ENCODE peak calls at places on chromosomes 11 and 22, in nine cellular contexts. One of them, this sample, is unnamed.

GRCh38 chr11:76512851-76513653 is 68.2 kb downstream of the EMSY start:
- DNase-seq in activated T-helper 1 cell treated with Interleukin-2 at 50 U/mL for 16 hours: no peak
- DNase-seq in OCI-M1: peak
- DNase-seq in left kidney: peak
- DNase-seq in AG04450: peak
- DNase-seq in fibroblast of mammary gland: peak
- DNase-seq in lung microvascular endothelial cell: peak
- DNase-seq in MCF 10A: peak
- DNase-seq in T-helper 2 cell: no peak
- DNase-seq in this sample: peak

GRCh38 chr11:2779981-2780849 is 80.4 kb upstream of the KCNQ1OT1 start:
- DNase-seq in activated T-helper 1 cell treated with Interleukin-2 at 50 U/mL for 16 hours: no peak
- DNase-seq in OCI-M1: no peak
- DNase-seq in left kidney: peak
- DNase-seq in AG04450: no peak
- DNase-seq in fibroblast of mammary gland: no peak
- DNase-seq in lung microvascular endothelial cell: no peak
- DNase-seq in MCF 10A: no peak
- DNase-seq in T-helper 2 cell: no peak
- DNase-seq in this sample: no peak

GRCh38 chr11:113087716-113088115 is 126.5 kb downstream of the NCAM1 start:
- DNase-seq in activated T-helper 1 cell treated with Interleukin-2 at 50 U/mL for 16 hours: no peak
- DNase-seq in OCI-M1: no peak
- DNase-seq in left kidney: no peak
- DNase-seq in AG04450: no peak
- DNase-seq in fibroblast of mammary gland: no peak
- DNase-seq in lung microvascular endothelial cell: no peak
- DNase-seq in MCF 10A: no peak
- DNase-seq in T-helper 2 cell: no peak
- DNase-seq in this sample: no peak

GRCh38 chr11:32792948-32793475 is 1.4 kb downstream of the CCDC73 start:
- DNase-seq in activated T-helper 1 cell treated with Interleukin-2 at 50 U/mL for 16 hours: peak
- DNase-seq in OCI-M1: peak
- DNase-seq in left kidney: peak
- DNase-seq in AG04450: no peak
- DNase-seq in fibroblast of mammary gland: peak
- DNase-seq in lung microvascular endothelial cell: peak
- DNase-seq in MCF 10A: peak
- DNase-seq in T-helper 2 cell: peak
- DNase-seq in this sample: peak

GRCh38 chr11:111736191-111736590 is 30.0 kb downstream of the PPP2R1B start:
- DNase-seq in activated T-helper 1 cell treated with Interleukin-2 at 50 U/mL for 16 hours: no peak
- DNase-seq in OCI-M1: no peak
- DNase-seq in left kidney: peak
- DNase-seq in AG04450: peak
- DNase-seq in fibroblast of mammary gland: peak
- DNase-seq in lung microvascular endothelial cell: no peak
- DNase-seq in MCF 10A: no peak
- DNase-seq in T-helper 2 cell: no peak
- DNase-seq in this sample: peak

GRCh38 chr11:46026616-46027293 is 94.5 kb downstream of the PHF21A start:
- DNase-seq in activated T-helper 1 cell treated with Interleukin-2 at 50 U/mL for 16 hours: no peak
- DNase-seq in OCI-M1: no peak
- DNase-seq in left kidney: no peak
- DNase-seq in AG04450: no peak
- DNase-seq in fibroblast of mammary gland: peak
- DNase-seq in lung microvascular endothelial cell: no peak
- DNase-seq in MCF 10A: no peak
- DNase-seq in T-helper 2 cell: no peak
- DNase-seq in this sample: peak

GRCh38 chr22:21642584-21643448 is 714 bp downstream of the SDF2L1 start:
- DNase-seq in activated T-helper 1 cell treated with Interleukin-2 at 50 U/mL for 16 hours: peak
- DNase-seq in OCI-M1: peak
- DNase-seq in left kidney: peak
- DNase-seq in AG04450: no peak
- DNase-seq in fibroblast of mammary gland: peak
- DNase-seq in lung microvascular endothelial cell: peak
- DNase-seq in MCF 10A: peak
- DNase-seq in T-helper 2 cell: no peak
- DNase-seq in this sample: peak

GRCh38 chr11:116955949-116956348 is 118.5 kb upstream of the APOA1 start:
- DNase-seq in activated T-helper 1 cell treated with Interleukin-2 at 50 U/mL for 16 hours: no peak
- DNase-seq in OCI-M1: no peak
- DNase-seq in left kidney: no peak
- DNase-seq in AG04450: no peak
- DNase-seq in fibroblast of mammary gland: no peak
- DNase-seq in lung microvascular endothelial cell: no peak
- DNase-seq in MCF 10A: no peak
- DNase-seq in T-helper 2 cell: no peak
- DNase-seq in this sample: no peak

GRCh38 chr22:22934543-22935055 is 47.0 kb downstream of the IGLL5 start:
- DNase-seq in activated T-helper 1 cell treated with Interleukin-2 at 50 U/mL for 16 hours: no peak
- DNase-seq in OCI-M1: no peak
- DNase-seq in left kidney: no peak
- DNase-seq in AG04450: no peak
- DNase-seq in fibroblast of mammary gland: no peak
- DNase-seq in lung microvascular endothelial cell: no peak
- DNase-seq in MCF 10A: no peak
- DNase-seq in T-helper 2 cell: no peak
- DNase-seq in this sample: no peak

GRCh38 chr22:44094751-44095302 is 70.7 kb downstream of the PARVB start:
- DNase-seq in activated T-helper 1 cell treated with Interleukin-2 at 50 U/mL for 16 hours: no peak
- DNase-seq in OCI-M1: no peak
- DNase-seq in left kidney: no peak
- DNase-seq in AG04450: no peak
- DNase-seq in fibroblast of mammary gland: no peak
- DNase-seq in lung microvascular endothelial cell: no peak
- DNase-seq in MCF 10A: no peak
- DNase-seq in T-helper 2 cell: no peak
- DNase-seq in this sample: no peak

GRCh38 chr11:7019500-7020182 is 505 bp downstream of the ZNF214 start:
- DNase-seq in activated T-helper 1 cell treated with Interleukin-2 at 50 U/mL for 16 hours: no peak
- DNase-seq in OCI-M1: no peak
- DNase-seq in left kidney: peak
- DNase-seq in AG04450: no peak
- DNase-seq in fibroblast of mammary gland: peak
- DNase-seq in lung microvascular endothelial cell: no peak
- DNase-seq in MCF 10A: no peak
- DNase-seq in T-helper 2 cell: no peak
- DNase-seq in this sample: peak

GRCh38 chr11:69912911-69913451 is 93.8 kb upstream of the FGF3 start:
- DNase-seq in activated T-helper 1 cell treated with Interleukin-2 at 50 U/mL for 16 hours: no peak
- DNase-seq in OCI-M1: peak
- DNase-seq in left kidney: no peak
- DNase-seq in AG04450: no peak
- DNase-seq in fibroblast of mammary gland: peak
- DNase-seq in lung microvascular endothelial cell: no peak
- DNase-seq in MCF 10A: peak
- DNase-seq in T-helper 2 cell: no peak
- DNase-seq in this sample: peak

GRCh38 chr11:58301576-58301975 is 33.5 kb upstream of the OR10W1 start:
- DNase-seq in activated T-helper 1 cell treated with Interleukin-2 at 50 U/mL for 16 hours: no peak
- DNase-seq in OCI-M1: no peak
- DNase-seq in left kidney: no peak
- DNase-seq in AG04450: peak
- DNase-seq in fibroblast of mammary gland: peak
- DNase-seq in lung microvascular endothelial cell: peak
- DNase-seq in MCF 10A: no peak
- DNase-seq in T-helper 2 cell: no peak
- DNase-seq in this sample: peak

GRCh38 chr11:29260939-29261705 is 755.7 kb downstream of the KCNA4 start:
- DNase-seq in activated T-helper 1 cell treated with Interleukin-2 at 50 U/mL for 16 hours: no peak
- DNase-seq in OCI-M1: no peak
- DNase-seq in left kidney: no peak
- DNase-seq in AG04450: peak
- DNase-seq in fibroblast of mammary gland: peak
- DNase-seq in lung microvascular endothelial cell: peak
- DNase-seq in MCF 10A: peak
- DNase-seq in T-helper 2 cell: no peak
- DNase-seq in this sample: peak

GRCh38 chr11:65918211-65919150 is at the start of gene C11orf68:
- DNase-seq in activated T-helper 1 cell treated with Interleukin-2 at 50 U/mL for 16 hours: no peak
- DNase-seq in OCI-M1: peak
- DNase-seq in left kidney: peak
- DNase-seq in AG04450: no peak
- DNase-seq in fibroblast of mammary gland: no peak
- DNase-seq in lung microvascular endothelial cell: peak
- DNase-seq in MCF 10A: peak
- DNase-seq in T-helper 2 cell: no peak
- DNase-seq in this sample: peak

GRCh38 chr11:15059132-15059531 is 14.3 kb upstream of the CALCB start:
- DNase-seq in activated T-helper 1 cell treated with Interleukin-2 at 50 U/mL for 16 hours: no peak
- DNase-seq in OCI-M1: no peak
- DNase-seq in left kidney: no peak
- DNase-seq in AG04450: no peak
- DNase-seq in fibroblast of mammary gland: peak
- DNase-seq in lung microvascular endothelial cell: no peak
- DNase-seq in MCF 10A: peak
- DNase-seq in T-helper 2 cell: no peak
- DNase-seq in this sample: peak

GRCh38 chr11:124415356-124415923 is 9.2 kb downstream of the OR8B4 start:
- DNase-seq in activated T-helper 1 cell treated with Interleukin-2 at 50 U/mL for 16 hours: no peak
- DNase-seq in OCI-M1: peak
- DNase-seq in left kidney: peak
- DNase-seq in AG04450: peak
- DNase-seq in fibroblast of mammary gland: peak
- DNase-seq in lung microvascular endothelial cell: peak
- DNase-seq in MCF 10A: peak
- DNase-seq in T-helper 2 cell: no peak
- DNase-seq in this sample: peak

This sample was measured in GM23248.